ENCODE peak calls at places on chromosomes 12 and 14, in nine cellular contexts. F is brain microvascular endothelial cell; R is mammary epithelial cell; L is endothelial cell of umbilical vein; K is AG04450; X is Calu3; A is OCI-LY7; W is CD8-positive, alpha-beta T cell; G is progenitor cell of endocrine pancreas. Y is an unnamed sample.

GRCh38 chr12:48800457-48800856 is 11.6 kb upstream of the ADCY6 start:
- DNase-seq in L (no peak), W (no peak), A (no peak), K (no peak), G (no peak), X (no peak), R (no peak), F (no peak), Y (no peak)

GRCh38 chr12:32051511-32052299 is 54.9 kb upstream of the BICD1 start:
- DNase-seq in G (no peak), X (peak), W (no peak), K (peak), F (peak), R (peak), A (no peak), L (peak), Y (no peak)

GRCh38 chr12:65093571-65093970 is 27.5 kb downstream of the WIF1 start:
- DNase-seq in L (no peak), W (no peak), X (no peak), G (no peak), R (no peak), K (no peak), F (no peak), A (no peak), Y (no peak)

GRCh38 chr12:120669055-120669828 is 17.7 kb upstream of the MLEC start:
- DNase-seq in X (peak), R (peak), K (no peak), L (no peak), F (no peak), G (no peak), W (no peak), A (peak), Y (no peak)

GRCh38 chr12:51971679-51972423 is 20.4 kb downstream of the ACVR1B start:
- DNase-seq in W (no peak), L (peak), K (no peak), G (no peak), X (no peak), A (no peak), R (no peak), F (no peak), Y (no peak)

GRCh38 chr12:13594731-13595514 is 386.5 kb downstream of the GRIN2B start:
- DNase-seq in W (no peak), K (no peak), R (no peak), A (no peak), L (no peak), F (no peak), G (no peak), X (no peak), Y (no peak)

GRCh38 chr12:12922191-12922616 is 29.8 kb downstream of the GPRC5D start:
- DNase-seq in A (no peak), K (no peak), F (peak), X (no peak), W (no peak), R (peak), G (no peak), L (peak), Y (no peak)

GRCh38 chr12:113273053-113273725 is 51.9 kb downstream of the TPCN1 start:
- DNase-seq in A (no peak), R (no peak), L (no peak), F (no peak), G (no peak), K (no peak), W (no peak), X (no peak), Y (no peak)

GRCh38 chr14:77979666-77980351 is 179.9 kb downstream of the ADCK1 start:
- DNase-seq in G (no peak), K (no peak), F (no peak), W (no peak), A (peak), R (no peak), L (no peak), X (no peak), Y (no peak)

GRCh38 chr12:46217686-46218508 is 50.9 kb downstream of the SLC38A1 start:
- DNase-seq in A (peak), F (no peak), G (no peak), R (no peak), X (no peak), L (no peak), K (no peak), W (peak), Y (peak)

GRCh38 chr12:26239508-26240328 is 44.3 kb downstream of the SSPN start:
- DNase-seq in F (peak), X (peak), K (peak), L (no peak), R (peak), A (no peak), W (no peak), G (no peak), Y (no peak)

GRCh38 chr12:15268927-15269552 is 47.8 kb upstream of the RERG start:
- DNase-seq in W (peak), A (peak), G (peak), K (peak), F (peak), X (peak), L (peak), R (peak), Y (no peak)

GRCh38 chr12:121611306-121611705 is 15.0 kb upstream of the ORAI1 start:
- DNase-seq in G (no peak), L (no peak), X (peak), R (no peak), W (no peak), K (no peak), A (peak), F (no peak), Y (no peak)

GRCh38 chr14:39177168-39177545 is 2.1 kb downstream of the PNN start:
- DNase-seq in F (no peak), K (no peak), G (no peak), L (no peak), R (no peak), X (no peak), A (no peak), W (no peak), Y (no peak)

GRCh38 chr12:28574746-28575592 is 384.7 kb downstream of the CCDC91 start:
- DNase-seq in R (no peak), W (no peak), X (no peak), K (no peak), L (no peak), G (no peak), F (no peak), A (no peak), Y (no peak)

GRCh38 chr12:110071504-110071903 is 23.2 kb upstream of the C12orf76 start:
- DNase-seq in W (no peak), A (no peak), X (no peak), K (no peak), L (no peak), R (no peak), F (no peak), G (no peak), Y (no peak)

GRCh38 chr12:95118138-95118787 is 44.8 kb upstream of the NR2C1 start:
- DNase-seq in X (peak), L (peak), F (peak), K (peak), G (no peak), A (no peak), W (no peak), R (peak), Y (no peak)

GRCh38 chr14:38255673-38256357 is at the start of gene CLEC14A:
- DNase-seq in G (peak), K (no peak), L (no peak), W (no peak), F (no peak), X (no peak), A (no peak), R (no peak), Y (no peak)

GRCh38 chr14:26775765-26776577 is 178.1 kb upstream of the NOVA1 start:
- DNase-seq in G (no peak), A (no peak), R (no peak), X (no peak), F (no peak), W (no peak), L (peak), K (no peak), Y (no peak)

GRCh38 chr12:71871116-71871515 is 31.6 kb downstream of the TBC1D15 start:
- DNase-seq in W (no peak), L (no peak), R (no peak), K (peak), G (no peak), A (no peak), X (no peak), F (no peak), Y (no peak)

GRCh38 chr14:65359503-65359902 is 53.0 kb upstream of the FUT8 start:
- DNase-seq in R (peak), L (peak), G (no peak), X (no peak), W (no peak), F (no peak), A (peak), K (no peak), Y (no peak)

GRCh38 chr12:113072136-113072535 is 15.6 kb downstream of the DTX1 start:
- DNase-seq in R (no peak), L (no peak), A (no peak), X (no peak), F (no peak), K (no peak), G (no peak), W (no peak), Y (no peak)

GRCh38 chr12:11633968-11634367 is 15.5 kb upstream of the ETV6 start:
- DNase-seq in A (no peak), G (no peak), K (no peak), F (no peak), R (peak), X (peak), L (no peak), W (no peak), Y (no peak)

GRCh38 chr12:50790081-50790480 is 26.2 kb downstream of the ATF1 start:
- DNase-seq in X (no peak), F (no peak), L (no peak), A (no peak), R (no peak), K (no peak), W (no peak), G (no peak), Y (no peak)

GRCh38 chr14:104369208-104369607 is 210.4 kb upstream of the C14orf180 start:
- DNase-seq in A (no peak), W (no peak), K (no peak), F (no peak), L (no peak), X (no peak), G (no peak), R (no peak), Y (no peak)

GRCh38 chr12:123591702-123592481 is 7.5 kb downstream of the TMED2 start:
- DNase-seq in F (peak), A (no peak), K (peak), L (peak), W (no peak), G (no peak), X (no peak), R (no peak), Y (no peak)

DNA sequence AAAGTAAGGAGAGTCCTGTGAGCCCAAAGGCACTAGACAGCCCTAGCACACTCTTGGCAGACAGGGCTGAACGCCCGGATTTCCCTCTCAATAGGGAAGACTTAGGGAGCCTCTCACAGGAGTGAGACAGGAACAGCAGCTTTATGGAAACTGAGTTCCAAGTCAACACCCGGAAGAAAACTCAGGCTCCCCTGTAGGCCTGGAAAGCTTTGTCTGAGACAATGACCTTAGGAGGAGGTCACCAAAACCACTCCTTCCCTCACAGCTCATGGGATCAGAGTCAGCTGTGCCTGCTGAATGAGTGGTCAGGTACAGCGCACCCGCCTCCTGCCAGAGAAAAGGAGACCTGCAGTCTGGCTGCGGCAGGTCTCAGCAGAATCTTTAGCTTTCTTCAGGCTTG is 229.5 kb downstream of the CACNA1C start:
- DNase-seq in L (no peak), F (no peak), W (no peak), R (no peak), K (no peak), G (no peak), A (no peak), X (no peak), Y (no peak)
- TF ChIP-seq CTCF in L (no peak), F (peak), W (no peak), R (no peak), K (no peak), G (no peak), A (no peak), X (no peak), Y (no peak)

DNA sequence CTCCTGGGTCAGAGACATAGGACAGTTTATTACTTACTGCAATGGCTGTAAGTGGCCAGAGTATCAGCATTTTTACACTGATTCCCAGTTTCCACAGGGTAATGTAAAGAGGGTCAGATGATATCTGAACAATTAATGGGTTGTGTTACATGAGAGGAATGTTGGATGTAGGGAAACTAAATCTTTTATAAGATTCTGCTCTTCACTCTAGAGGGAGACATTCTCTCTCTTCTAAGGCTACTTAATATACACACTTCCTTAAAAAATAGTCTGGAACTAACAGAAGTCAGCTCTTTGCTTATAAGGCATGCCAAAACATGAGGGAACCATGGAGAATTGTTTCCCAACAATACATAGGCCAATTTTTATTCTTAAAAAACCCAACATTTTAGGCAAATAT is 389.8 kb downstream of the ETNK1 start:
- DNase-seq in X (no peak), F (no peak), L (no peak), G (no peak), K (no peak), R (no peak), W (no peak), A (no peak), Y (no peak)
- TF ChIP-seq CTCF in X (no peak), F (no peak), L (no peak), G (no peak), K (peak), R (no peak), W (no peak), A (no peak), Y (no peak)

DNA sequence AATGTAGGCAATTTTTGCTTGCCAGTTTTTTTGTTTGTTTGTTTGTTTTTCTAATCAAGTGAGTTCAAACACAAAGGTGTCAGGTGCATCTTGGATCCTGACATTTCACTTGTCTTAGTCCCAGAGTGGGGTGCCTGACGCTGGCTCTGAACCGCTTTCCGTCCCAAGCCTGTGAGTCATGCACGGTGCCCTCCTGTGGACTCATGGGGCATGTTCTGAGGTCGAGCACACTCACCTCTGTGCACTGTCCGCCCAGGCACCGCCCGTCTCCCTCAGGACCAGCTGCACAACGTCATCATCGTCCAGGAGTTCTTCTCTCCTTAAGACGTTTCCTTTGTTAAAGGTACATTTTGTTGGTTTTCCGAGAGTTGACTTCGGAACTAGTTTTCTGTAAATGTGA is 98.2 kb downstream of the GLT1D1 start:
- DNase-seq in A (peak), K (no peak), R (no peak), F (no peak), L (no peak), W (no peak), X (no peak), G (no peak), Y (no peak)
- TF ChIP-seq CTCF in A (peak), K (no peak), R (no peak), F (no peak), L (no peak), W (no peak), X (no peak), G (no peak), Y (no peak)

GRCh38 chr14:75446447-75446846 is 18.6 kb downstream of the JDP2 start:
- DNase-seq in A (no peak), L (no peak), R (no peak), F (no peak), W (no peak), K (no peak), G (no peak), X (no peak), Y (no peak)
- TF ChIP-seq CTCF in A (no peak), L (no peak), R (no peak), F (no peak), W (no peak), K (no peak), G (no peak), X (no peak), Y (no peak)

DNA sequence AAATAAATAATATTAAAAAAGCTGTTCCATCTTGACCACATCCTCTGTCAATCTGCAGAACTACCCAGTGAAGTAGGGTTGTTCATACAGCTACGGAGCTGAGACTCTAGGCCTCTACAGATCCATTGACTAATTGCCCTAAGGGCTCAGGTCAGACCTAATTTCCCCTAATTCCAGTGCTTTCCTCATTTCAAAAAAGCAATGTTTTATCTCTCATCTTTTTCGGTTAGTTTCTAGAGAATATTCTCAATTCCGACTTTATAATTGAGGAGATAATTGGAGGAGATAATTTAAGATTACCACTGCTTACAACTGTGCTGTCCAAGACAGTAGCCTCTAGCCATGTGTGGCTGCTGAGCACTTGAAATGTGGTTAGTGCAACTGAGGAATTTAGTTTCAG is 167.1 kb downstream of the KIF21A start:
- DNase-seq in L (no peak), X (no peak), K (no peak), R (no peak), G (no peak), A (no peak), F (no peak), W (no peak), Y (no peak)
- TF ChIP-seq CTCF in L (no peak), X (no peak), K (no peak), R (no peak), G (no peak), A (no peak), F (no peak), W (no peak), Y (no peak)

DNA sequence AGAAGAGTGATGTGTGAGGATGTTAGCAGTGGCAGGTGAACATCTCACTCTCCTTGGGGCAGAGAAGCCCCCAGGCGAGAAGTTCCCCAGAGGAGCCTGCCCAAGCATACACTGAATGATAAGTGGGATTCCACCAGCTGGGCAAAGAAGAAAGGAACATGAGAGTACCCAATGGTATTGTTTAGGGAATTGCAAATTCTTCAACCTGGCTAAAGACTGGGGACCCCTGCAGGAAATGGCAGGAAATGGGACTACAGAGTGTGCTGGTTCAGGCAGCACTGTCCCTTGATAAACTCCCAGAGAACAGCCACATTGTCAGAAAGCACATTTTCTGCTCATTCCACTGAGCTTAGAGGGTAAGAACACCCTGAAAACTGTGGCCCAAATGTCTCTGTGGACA is 121.3 kb downstream of the RPS29 start:
- DNase-seq in L (no peak), W (no peak), A (peak), X (peak), G (no peak), R (no peak), F (no peak), K (no peak), Y (no peak)
- TF ChIP-seq CTCF in L (no peak), W (no peak), A (peak), X (no peak), G (peak), R (no peak), F (peak), K (peak), Y (no peak)

GRCh38 chr12:132251310-132251709 is 78.1 kb downstream of the GALNT9 start:
- DNase-seq in G (no peak), X (no peak), W (no peak), L (no peak), F (no peak), K (no peak), A (no peak), R (no peak), Y (no peak)

GRCh38 chr12:132248439-132249157 is 80.8 kb downstream of the GALNT9 start:
- DNase-seq in X (no peak), L (no peak), F (peak), W (no peak), G (no peak), R (no peak), A (no peak), K (no peak), Y (no peak)

GRCh38 chr12:132251741-132252490 is 77.5 kb downstream of the GALNT9 start:
- DNase-seq in X (no peak), L (no peak), W (no peak), F (no peak), K (no peak), G (no peak), A (no peak), R (no peak), Y (no peak)

GRCh38 chr12:132250707-132251106 is 78.7 kb downstream of the GALNT9 start:
- DNase-seq in K (no peak), W (no peak), A (no peak), X (no peak), F (no peak), G (no peak), R (no peak), L (no peak), Y (no peak)

DNA sequence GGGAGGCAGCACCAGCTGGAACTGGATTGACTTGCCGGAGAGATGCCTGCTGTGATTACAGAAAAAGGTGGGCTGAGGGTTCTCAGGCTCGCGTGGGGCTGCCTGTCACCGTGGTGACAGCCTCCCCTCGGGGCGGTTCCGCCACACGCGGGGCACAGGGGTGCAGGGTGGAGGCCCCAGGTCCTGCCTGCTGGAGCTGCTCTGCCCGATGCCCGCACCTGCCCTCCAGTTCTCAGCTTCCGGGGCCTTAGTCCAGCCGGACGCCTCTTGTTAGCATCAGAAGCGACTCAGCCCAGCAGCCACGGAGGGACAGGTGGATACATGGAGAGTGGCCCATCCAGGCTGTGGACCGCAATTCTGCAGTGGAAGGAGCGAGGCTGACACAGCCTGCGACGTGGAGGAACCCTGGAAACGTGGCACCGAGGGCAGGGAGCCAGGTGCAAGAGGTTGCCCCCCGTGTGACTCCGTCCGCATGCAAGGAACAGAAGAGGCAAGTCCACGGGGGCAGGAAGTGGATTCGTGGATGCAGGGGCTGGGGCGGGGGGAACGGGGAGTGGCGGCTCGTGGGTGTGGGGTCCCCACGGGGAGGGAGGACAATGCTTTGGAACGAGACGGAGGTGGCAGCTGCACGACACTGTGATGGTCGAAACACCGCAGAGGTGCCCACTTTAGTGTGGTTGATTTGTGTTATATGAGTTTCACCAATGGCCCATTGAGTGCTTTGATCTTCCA is 79.5 kb downstream of the GALNT9 start:
- DNase-seq in K (no peak), X (no peak), A (no peak), R (no peak), F (no peak), L (no peak), G (no peak), W (no peak), Y (no peak)
- TF ChIP-seq CTCF in K (no peak), X (no peak), A (no peak), R (no peak), F (no peak), L (no peak), G (no peak), W (no peak), Y (no peak)

Y was measured in natural killer cell.